ENCODE peak calls at places on chromosomes 3 and 15, in eight cellular contexts. Q, F, V, L, M, G, S and E are unnamed samples.

GRCh38 chr3:183816681-183817080 is 8.7 kb downstream of the MAP6D1 start:
- DNase-seq in Q (no peak), F (no peak), V (no peak), L (peak), M (no peak), G (no peak), S (no peak), E (no peak)

GRCh38 chr15:82950295-82950694 is 2.2 kb downstream of the HOMER2 start:
- DNase-seq in Q (no peak), F (no peak), V (no peak), L (no peak), M (no peak), G (no peak), S (no peak), E (no peak)

GRCh38 chr3:195221015-195221853 is 49.7 kb downstream of the XXYLT1 start:
- DNase-seq in Q (no peak), F (no peak), V (peak), L (peak), M (peak), G (peak), S (no peak), E (peak)

GRCh38 chr3:156899951-156900350 is 73.8 kb downstream of the LEKR1 start:
- DNase-seq in Q (no peak), F (no peak), V (no peak), L (peak), M (no peak), G (peak), S (no peak), E (no peak)

GRCh38 chr15:85598718-85599398 is 195.9 kb downstream of the KLHL25 start:
- DNase-seq in Q (no peak), F (no peak), V (no peak), L (no peak), M (no peak), G (no peak), S (peak), E (peak)

GRCh38 chr3:66642484-66642883 is 141.7 kb upstream of the LRIG1 start:
- DNase-seq in Q (no peak), F (no peak), V (no peak), L (no peak), M (no peak), G (no peak), S (no peak), E (no peak)

GRCh38 chr3:13420817-13421755 is 964 bp upstream of the NUP210 start:
- DNase-seq in Q (peak), F (no peak), V (peak), L (no peak), M (no peak), G (no peak), S (no peak), E (no peak)

GRCh38 chr15:97420116-97420515 is 540.4 kb upstream of the ARRDC4 start:
- DNase-seq in Q (no peak), F (no peak), V (no peak), L (no peak), M (no peak), G (no peak), S (no peak), E (no peak)

GRCh38 chr3:193132247-193132646 is 108.8 kb upstream of the PLAAT1 start:
- DNase-seq in Q (no peak), F (peak), V (no peak), L (no peak), M (no peak), G (peak), S (no peak), E (no peak)

GRCh38 chr15:73575636-73576247 is 57.4 kb downstream of the NPTN start:
- DNase-seq in Q (peak), F (peak), V (no peak), L (peak), M (peak), G (peak), S (no peak), E (peak)

GRCh38 chr3:64908292-64908691 is 220.5 kb upstream of the ADAMTS9 start:
- DNase-seq in Q (no peak), F (peak), V (no peak), L (no peak), M (peak), G (no peak), S (no peak), E (no peak)

GRCh38 chr15:62619526-62619925 is 423.0 kb upstream of the TPM1 start:
- DNase-seq in Q (no peak), F (no peak), V (no peak), L (peak), M (no peak), G (peak), S (no peak), E (no peak)

GRCh38 chr15:73686781-73687256 is 2.6 kb downstream of the CD276 start:
- DNase-seq in Q (no peak), F (peak), V (peak), L (peak), M (peak), G (peak), S (no peak), E (peak)

DNA sequence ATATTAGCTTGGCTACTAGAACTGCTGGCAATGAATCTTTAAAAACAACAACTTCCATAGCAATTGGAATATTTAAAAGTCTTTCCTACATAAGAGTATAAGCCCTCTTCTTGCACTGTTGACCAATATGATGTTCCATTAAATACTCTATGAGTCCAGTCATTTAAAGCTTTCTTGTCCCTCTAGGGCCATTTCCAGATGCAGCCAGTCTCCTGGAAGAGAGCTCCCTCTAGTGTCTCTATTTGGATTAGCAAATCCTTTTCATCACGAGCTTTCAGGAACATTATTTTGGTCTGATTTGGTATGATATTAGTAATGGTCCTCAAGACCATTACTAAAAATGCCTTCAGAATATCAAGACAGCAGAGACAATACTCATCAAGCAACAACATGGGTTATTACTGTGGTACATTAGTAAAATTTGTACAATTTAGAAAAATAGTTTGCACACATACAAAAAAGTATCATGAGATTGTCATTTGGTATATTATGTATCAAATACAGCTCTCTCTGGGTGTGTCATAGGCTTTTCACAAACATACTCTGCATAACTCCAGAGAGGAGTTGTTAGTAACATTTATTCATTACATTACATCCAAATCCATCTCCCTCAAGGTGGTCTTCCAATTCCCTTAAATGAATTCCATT is 101.3 kb downstream of the DPH6 start:
- DNase-seq in Q (no peak), F (peak), V (peak), L (peak), M (peak), G (peak), S (peak), E (peak)
- TF ChIP-seq CTCF in Q (peak), F (peak), V (peak), L (peak), M (peak), G (peak), S (peak), E (peak)

DNA sequence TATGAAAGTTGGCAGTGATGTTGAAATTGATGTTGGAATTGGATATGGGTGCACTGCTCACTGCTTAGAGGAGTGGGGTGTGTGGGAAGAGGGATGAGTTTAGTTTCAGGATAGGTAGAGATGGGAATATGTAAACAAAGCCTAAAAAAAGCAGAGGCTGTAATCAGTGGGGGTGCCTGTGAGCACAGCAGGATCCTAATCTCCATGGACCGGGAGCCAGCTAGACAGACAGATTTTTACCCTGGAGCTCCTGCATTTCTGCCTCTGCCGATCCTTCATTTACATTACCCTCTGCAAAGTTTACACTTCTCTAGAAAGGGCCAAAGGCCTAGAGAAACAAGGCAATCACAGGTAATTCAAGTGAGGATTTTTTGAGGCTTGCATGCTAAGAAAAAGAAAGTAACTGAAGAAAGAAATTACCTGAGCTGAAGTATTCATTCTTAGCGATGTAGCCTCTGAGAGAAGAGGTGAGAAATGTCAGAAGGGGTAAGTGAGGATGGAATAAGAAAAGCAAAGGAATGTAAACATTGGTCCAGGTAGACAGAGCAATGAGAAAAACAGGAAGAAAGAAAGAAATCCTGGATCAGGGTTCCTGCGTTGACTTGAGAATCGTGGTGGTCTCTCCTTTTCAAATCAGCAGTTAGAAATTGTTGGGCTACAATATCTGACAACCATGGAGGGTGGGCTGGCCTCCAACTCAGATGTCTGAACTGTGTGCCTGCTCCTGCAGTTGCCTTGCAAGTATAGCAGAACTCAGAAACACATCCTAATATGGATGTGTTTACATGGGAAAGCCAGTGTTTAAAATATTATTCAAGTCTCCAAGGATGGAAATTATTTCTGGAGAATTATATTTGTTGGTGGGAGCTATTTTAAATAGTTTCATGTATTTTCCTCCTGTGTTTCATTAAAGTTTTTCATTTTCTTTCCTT is 79.8 kb downstream of the CRTC3 start:
- DNase-seq in Q (no peak), F (no peak), V (no peak), L (no peak), M (peak), G (no peak), S (no peak), E (no peak)
- H3K4me3 ChIP-seq in Q (no peak), F (no peak), V (no peak), L (no peak), M (no peak), G (no peak), S (no peak), E (no peak)

GRCh38 chr15:92277776-92278175 is 115.9 kb upstream of the ST8SIA2 start:
- DNase-seq in Q (peak), F (peak), V (peak), L (peak), M (no peak), G (peak), S (peak), E (peak)
- TF ChIP-seq CTCF in Q (peak), F (peak), V (peak), L (no peak), M (no peak), G (peak), S (peak), E (peak)

GRCh38 chr3:75737831-75738493 is 47.4 kb downstream of the ZNF717 start:
- DNase-seq in Q (no peak), F (peak), V (peak), L (peak), M (peak), G (no peak), S (no peak), E (peak)
- H3K4me3 ChIP-seq in Q (no peak), F (no peak), V (no peak), L (no peak), M (no peak), G (no peak), S (no peak), E (no peak)

DNA sequence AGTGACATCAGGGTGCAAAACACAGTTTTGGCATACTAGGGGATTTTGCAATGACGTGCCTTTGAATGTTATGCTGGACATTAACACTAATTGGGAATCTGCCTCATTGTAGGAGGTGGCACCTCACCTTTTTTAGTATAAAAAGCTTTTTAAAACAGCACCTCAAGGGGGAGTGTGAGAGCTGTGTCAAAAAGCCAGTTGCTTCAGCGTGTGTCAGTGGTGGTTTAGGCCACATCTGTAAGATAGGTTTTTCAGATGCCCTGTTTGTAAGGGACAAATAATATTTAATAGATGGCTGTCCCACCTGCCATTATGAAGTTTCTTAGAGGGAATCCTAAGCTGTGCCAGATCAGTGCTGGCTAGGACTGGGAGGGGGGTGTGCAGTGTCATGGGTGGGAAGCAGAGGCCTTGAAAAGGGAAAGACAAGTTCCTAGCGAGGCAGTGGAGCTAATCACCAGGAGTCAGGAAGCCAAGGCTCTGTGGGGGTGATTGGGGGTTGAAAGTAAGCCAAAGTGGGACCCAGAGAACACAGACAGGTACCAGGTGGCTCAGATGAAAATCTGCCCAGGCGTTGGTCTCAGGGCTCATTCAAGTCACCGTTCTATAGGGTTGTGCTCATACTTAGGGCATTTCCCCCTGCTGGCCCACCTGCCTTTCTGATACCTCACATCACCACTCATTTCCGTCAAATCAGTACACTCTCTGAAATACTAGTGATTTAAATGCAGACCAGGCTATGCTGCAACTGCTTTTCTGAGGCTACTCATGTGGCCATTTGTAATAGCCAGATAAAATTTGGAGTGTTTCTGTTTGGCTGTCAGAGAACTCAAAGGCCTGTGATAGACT is 120.5 kb downstream of the BBX start:
- DNase-seq in Q (no peak), F (peak), V (peak), L (no peak), M (no peak), G (no peak), S (peak), E (peak)
- TF ChIP-seq CTCF in Q (no peak), F (peak), V (no peak), L (no peak), M (peak), G (no peak), S (peak), E (peak)

GRCh38 chr3:170130532-170130931 is 51.0 kb downstream of the PHC3 start:
- DNase-seq in Q (no peak), F (no peak), V (peak), L (no peak), M (no peak), G (peak), S (no peak), E (no peak)

GRCh38 chr3:170132335-170132734 is 49.2 kb downstream of the PHC3 start:
- DNase-seq in Q (no peak), F (no peak), V (peak), L (peak), M (no peak), G (no peak), S (no peak), E (peak)

GRCh38 chr3:170128977-170129431 is 52.5 kb downstream of the PHC3 start:
- DNase-seq in Q (no peak), F (peak), V (peak), L (peak), M (peak), G (peak), S (no peak), E (no peak)

DNA sequence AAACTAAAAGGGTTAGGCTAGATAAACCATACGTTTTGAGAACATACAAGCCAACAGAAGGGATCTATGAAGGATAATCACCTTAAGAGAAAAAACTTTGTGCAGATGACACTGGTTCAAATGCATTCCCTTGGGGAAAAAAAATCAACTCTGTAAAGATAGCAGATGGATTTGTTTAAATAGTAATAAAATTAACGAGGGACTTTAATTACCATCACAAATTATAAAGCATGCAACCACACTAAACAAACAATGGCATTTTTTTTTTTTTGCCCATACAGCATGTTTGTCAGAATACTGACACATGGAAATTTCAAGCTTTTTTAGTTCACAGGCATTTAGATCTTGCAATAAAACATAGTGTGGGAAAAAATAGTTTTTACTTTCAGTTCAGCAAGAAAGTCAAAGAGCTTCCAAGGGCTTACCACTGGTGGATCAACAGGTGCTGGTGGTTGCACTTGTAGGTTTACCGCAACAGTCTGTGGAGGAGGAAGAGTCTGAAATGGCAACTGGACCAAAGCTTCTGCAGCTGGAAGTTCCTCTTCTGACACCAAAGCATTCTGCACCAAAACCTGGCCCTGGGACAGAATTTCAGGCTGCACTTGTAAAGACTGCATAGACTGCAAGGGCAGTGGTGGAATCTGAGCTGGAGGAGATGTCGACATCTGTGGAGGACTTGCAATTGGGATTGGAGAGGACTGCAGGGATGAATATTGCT is 53.1 kb downstream of the PHC3 start:
- DNase-seq in Q (no peak), F (no peak), V (peak), L (no peak), M (no peak), G (no peak), S (no peak), E (no peak)
- H3K4me3 ChIP-seq in Q (no peak), F (no peak), V (peak), L (no peak), M (no peak), G (no peak), S (no peak), E (no peak)

GRCh38 chr3:43319364-43319763 is 33.0 kb downstream of the SNRK start:
- DNase-seq in Q (no peak), F (no peak), V (no peak), L (no peak), M (no peak), G (peak), S (no peak), E (no peak)
- TF ChIP-seq CTCF in Q (no peak), F (no peak), V (no peak), L (no peak), M (no peak), G (no peak), S (no peak), E (no peak)

GRCh38 chr3:126360046-126360713 is 3.0 kb upstream of the KLF15 start:
- DNase-seq in Q (no peak), F (no peak), V (no peak), L (no peak), M (no peak), G (no peak), S (no peak), E (no peak)

GRCh38 chr3:126356373-126357298 is 572 bp downstream of the KLF15 start:
- DNase-seq in Q (peak), F (no peak), V (no peak), L (no peak), M (no peak), G (no peak), S (peak), E (peak)

GRCh38 chr3:126358816-126359181 is 1.6 kb upstream of the KLF15 start:
- DNase-seq in Q (no peak), F (no peak), V (no peak), L (no peak), M (no peak), G (no peak), S (no peak), E (no peak)

GRCh38 chr3:126357299-126358037 is at the start of gene KLF15:
- DNase-seq in Q (peak), F (peak), V (peak), L (peak), M (peak), G (peak), S (peak), E (peak)

DNA sequence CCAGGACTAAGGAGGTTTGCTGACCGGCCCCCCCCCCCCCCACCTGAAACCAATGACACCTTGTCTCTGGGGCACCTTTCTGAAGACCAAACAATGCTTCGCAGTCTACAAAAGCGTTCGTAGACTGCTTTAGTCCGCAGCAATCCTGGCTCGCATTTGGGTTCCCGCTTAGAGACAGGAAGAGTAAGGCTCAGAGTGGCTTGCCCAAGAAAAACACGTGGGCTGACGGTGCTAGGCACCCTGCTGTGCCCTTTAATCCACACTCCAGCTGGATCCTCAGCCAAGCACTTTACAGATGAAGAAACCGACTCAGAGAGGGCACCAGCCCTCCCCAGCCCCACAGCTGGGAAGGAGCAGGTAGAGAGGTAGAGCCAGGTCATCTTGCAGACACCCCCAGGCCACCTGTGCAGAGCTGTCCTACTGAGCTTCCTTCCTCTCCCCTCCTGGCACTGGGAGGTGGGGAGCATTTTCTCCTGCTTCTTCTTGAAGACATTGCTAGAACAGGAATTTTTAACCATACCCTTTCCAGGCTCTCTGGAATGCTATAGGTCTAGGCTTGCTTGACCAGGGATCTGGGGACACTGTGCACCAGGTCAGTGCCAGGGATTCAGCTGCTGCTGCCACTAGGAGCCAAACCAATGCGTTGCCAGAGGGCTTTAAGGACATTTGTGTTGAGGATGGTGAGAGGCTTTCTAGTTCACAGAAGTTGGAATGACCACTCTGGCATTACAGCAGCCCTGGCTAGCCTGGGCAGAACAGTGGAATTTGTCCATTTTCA is 1.0 kb upstream of the KLF15 start:
- DNase-seq in Q (no peak), F (no peak), V (peak), L (no peak), M (no peak), G (no peak), S (peak), E (peak)
- H3K4me3 ChIP-seq in Q (no peak), F (peak), V (no peak), L (peak), M (no peak), G (no peak), S (peak), E (peak)